ENCODE peak calls at places on chromosome 1, in six cellular contexts. J is astrocyte of the spinal cord, Q is ELF-1, P is iPS-NIHi11, D is thyroid gland, S is hippocampal formation. H is an unnamed sample.

GRCh38 chr1:218886472-218886871 is 287.2 kb upstream of the LYPLAL1 start:
- DNase-seq in J (peak; percentile 63), Q (no peak), P (no peak), D (peak; percentile 81), S (no peak), H (no peak)

GRCh38 chr1:159492575-159493323 is 43.1 kb downstream of the OR10J5 start:
- DNase-seq in J (peak; percentile 51), Q (no peak), P (no peak), D (no peak), S (no peak), H (no peak)

GRCh38 chr1:86389315-86389714 is 6.8 kb downstream of the ODF2L start:
- DNase-seq in J (no peak), Q (no peak), P (no peak), D (no peak), S (no peak), H (no peak)

GRCh38 chr1:229653420-229653819 is 27.4 kb downstream of the URB2 start:
- DNase-seq in J (no peak), Q (no peak), P (no peak), D (no peak), S (no peak), H (no peak)

GRCh38 chr1:2555634-2556276 is 416 bp upstream of the TNFRSF14 start:
- DNase-seq in J (no peak), Q (no peak), P (no peak), D (peak; percentile 49), S (peak; percentile 51), H (peak; percentile 61)

GRCh38 chr1:86499987-86500593 is 31.4 kb downstream of the CLCA1 start:
- DNase-seq in J (peak; percentile 35), Q (no peak), P (peak; percentile 16), D (no peak), S (no peak), H (peak; percentile 25)

GRCh38 chr1:155126494-155127104 is 1.1 kb upstream of the EFNA1 start:
- DNase-seq in J (peak; percentile 28), Q (peak; percentile 90), P (peak; percentile 41), D (peak; percentile 92), S (peak; percentile 78), H (no peak)

GRCh38 chr1:66339944-66340343 is 194.0 kb upstream of the SGIP1 start:
- DNase-seq in J (no peak), Q (no peak), P (no peak), D (no peak), S (no peak), H (no peak)

GRCh38 chr1:188277771-188278170 is 1449.0 kb downstream of the PLA2G4A start:
- DNase-seq in J (no peak), Q (no peak), P (no peak), D (no peak), S (no peak), H (no peak)

GRCh38 chr1:24166988-24167387 is 20.1 kb downstream of the IFNLR1 start:
- DNase-seq in J (no peak), Q (no peak), P (no peak), D (no peak), S (no peak), H (no peak)

GRCh38 chr1:2585318-2586092 is 1.1 kb upstream of the PRXL2B start:
- DNase-seq in J (peak; percentile 29), Q (peak; percentile 45), P (peak; percentile 69), D (peak; percentile 70), S (peak; percentile 49), H (peak; percentile 86)

GRCh38 chr1:212566522-212567479 is 41.8 kb upstream of the ATF3 start:
- DNase-seq in J (peak; percentile 78), Q (peak; percentile 37), P (peak; percentile 46), D (peak; percentile 19), S (no peak), H (peak; percentile 29)

GRCh38 chr1:100458925-100459814 is 78.8 kb upstream of the GPR88 start:
- DNase-seq in J (peak; percentile 85), Q (peak; percentile 71), P (peak; percentile 76), D (peak; percentile 74), S (peak; percentile 66), H (peak; percentile 51)

H was measured in germinal center.